ENCODE peak calls at places on chromosomes 5 and 9, in five cellular contexts. U is CD4-positive, alpha-beta memory T cell; Z is choroid plexus epithelial cell; H is cardiac fibroblast; O is epithelial cell of proximal tubule. C is an unnamed sample.

GRCh38 chr9:90112791-90113190 is 508.0 kb downstream of the GADD45G start:
- DNase-seq in Z (peak), H (no peak), O (no peak), U (no peak), C (no peak)

GRCh38 chr5:61254969-61255555 is 77.0 kb upstream of the ZSWIM6 start:
- DNase-seq in H (no peak), O (no peak), Z (no peak), U (no peak), C (no peak)

GRCh38 chr5:139141841-139142240 is 56.3 kb downstream of the SIL1 start:
- DNase-seq in Z (peak), U (no peak), O (peak), H (peak), C (peak)

GRCh38 chr9:83011611-83012010 is 51.3 kb downstream of the RASEF start:
- DNase-seq in Z (no peak), U (no peak), O (no peak), H (no peak), C (peak)

GRCh38 chr5:96144289-96144688 is 182.6 kb upstream of the ELL2 start:
- DNase-seq in U (no peak), Z (no peak), H (no peak), O (no peak), C (no peak)

GRCh38 chr5:18968966-18969365 is 1019.0 kb downstream of the CDH18 start:
- DNase-seq in U (no peak), Z (no peak), H (no peak), O (no peak), C (no peak)

GRCh38 chr9:124062172-124062571 is 50.6 kb downstream of the LHX2 start:
- DNase-seq in U (no peak), O (no peak), Z (no peak), H (no peak), C (no peak)

GRCh38 chr9:16687678-16688369 is 182.6 kb downstream of the BNC2 start:
- DNase-seq in O (no peak), Z (peak), H (peak), U (no peak), C (no peak)

GRCh38 chr5:29169851-29170250 is 2023.6 kb upstream of the CDH6 start:
- DNase-seq in O (no peak), Z (no peak), H (no peak), U (no peak), C (no peak)

GRCh38 chr9:76219555-76220151 is 174.6 kb downstream of the RFK start:
- DNase-seq in O (no peak), H (peak), Z (peak), U (no peak), C (peak)

GRCh38 chr5:120382813-120383212 is 81.3 kb upstream of the PRR16 start:
- DNase-seq in O (no peak), H (no peak), Z (peak), U (no peak), C (no peak)

GRCh38 chr5:81402180-81402930 is 8.4 kb upstream of the ACOT12 start:
- DNase-seq in H (no peak), Z (no peak), O (no peak), U (no peak), C (no peak)

GRCh38 chr5:9498541-9499497 is 47.1 kb downstream of the SEMA5A start:
- DNase-seq in Z (peak), U (no peak), O (no peak), H (peak), C (peak)

GRCh38 chr5:94498199-94498598 is 120.2 kb downstream of the KIAA0825 start:
- DNase-seq in Z (no peak), U (no peak), H (peak), O (no peak), C (no peak)

GRCh38 chr5:94505327-94506080 is 112.9 kb downstream of the KIAA0825 start:
- DNase-seq in H (peak), Z (peak), U (no peak), O (no peak), C (no peak)

GRCh38 chr5:94503677-94504076 is 114.7 kb downstream of the KIAA0825 start:
- DNase-seq in Z (no peak), H (no peak), O (no peak), U (no peak), C (no peak)

DNA sequence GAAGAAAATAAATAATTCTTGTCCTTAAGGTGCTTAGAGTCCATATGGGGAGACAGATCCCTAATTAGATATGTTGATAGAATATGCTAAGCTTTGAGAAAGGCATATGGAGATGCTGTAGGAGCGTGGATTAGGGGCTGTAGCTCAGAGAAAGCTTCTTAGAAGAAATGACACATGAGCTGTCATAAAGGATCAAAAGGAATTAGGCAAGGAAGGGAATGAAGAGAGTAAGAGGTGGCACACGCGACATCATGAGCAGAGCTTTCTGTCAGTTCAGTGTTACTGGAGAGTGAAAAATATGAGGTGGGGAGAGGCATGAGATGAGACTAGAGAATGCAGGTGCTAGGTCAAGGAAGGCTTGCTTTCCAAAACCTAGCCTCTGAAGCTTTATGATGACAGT is 118.6 kb downstream of the KIAA0825 start:
- DNase-seq in H (no peak), Z (no peak), U (no peak), O (no peak), C (no peak)
- H3K4me3 ChIP-seq in H (no peak), Z (no peak), U (no peak), O (no peak), C (no peak)

GRCh38 chr5:55991768-55992486 is 2.8 kb downstream of the IL6ST start:
- DNase-seq in H (peak), Z (peak), U (no peak), O (no peak), C (no peak)

GRCh38 chr5:55993013-55993412 is 1.8 kb downstream of the IL6ST start:
- DNase-seq in U (no peak), H (peak), O (no peak), Z (peak), C (no peak)

GRCh38 chr5:55989860-55990259 is 4.9 kb downstream of the IL6ST start:
- DNase-seq in Z (peak), O (no peak), H (no peak), U (no peak), C (no peak)

GRCh38 chr5:55986931-55987330 is 7.8 kb downstream of the IL6ST start:
- DNase-seq in H (no peak), O (no peak), Z (peak), U (no peak), C (no peak)

DNA sequence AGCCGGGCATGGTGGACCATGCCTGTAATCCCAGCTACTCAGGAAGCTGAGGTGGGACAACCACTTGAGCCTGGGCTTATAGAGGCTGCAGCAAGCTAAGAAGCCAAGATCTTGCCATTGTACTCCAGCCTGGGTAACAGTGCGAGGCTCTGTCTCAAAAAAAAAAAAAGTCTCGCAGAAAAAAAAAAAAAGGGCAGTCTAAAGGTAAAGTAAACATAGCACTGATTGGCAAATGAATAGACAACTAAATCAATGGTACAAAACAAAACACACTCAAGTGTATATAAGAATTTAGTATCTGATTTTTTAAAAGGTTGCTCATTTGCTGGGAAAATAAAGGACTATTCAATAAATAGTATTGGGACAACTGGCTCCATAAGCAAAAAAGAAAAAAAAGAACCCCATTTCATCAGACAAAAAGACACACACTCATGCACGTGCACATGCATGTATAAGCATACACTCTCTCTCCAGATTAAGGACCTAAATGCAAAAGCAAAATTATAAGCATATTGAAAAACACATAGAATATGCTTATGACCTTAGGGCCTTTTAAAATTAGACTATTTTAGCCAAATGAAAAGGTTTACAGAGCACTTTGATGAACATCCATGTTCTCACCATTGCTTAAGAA is 5.7 kb downstream of the IL6ST start:
- DNase-seq in H (no peak), Z (no peak), O (no peak), U (no peak), C (no peak)
- H3K4me3 ChIP-seq in H (no peak), Z (no peak), O (no peak), U (peak), C (no peak)

DNA sequence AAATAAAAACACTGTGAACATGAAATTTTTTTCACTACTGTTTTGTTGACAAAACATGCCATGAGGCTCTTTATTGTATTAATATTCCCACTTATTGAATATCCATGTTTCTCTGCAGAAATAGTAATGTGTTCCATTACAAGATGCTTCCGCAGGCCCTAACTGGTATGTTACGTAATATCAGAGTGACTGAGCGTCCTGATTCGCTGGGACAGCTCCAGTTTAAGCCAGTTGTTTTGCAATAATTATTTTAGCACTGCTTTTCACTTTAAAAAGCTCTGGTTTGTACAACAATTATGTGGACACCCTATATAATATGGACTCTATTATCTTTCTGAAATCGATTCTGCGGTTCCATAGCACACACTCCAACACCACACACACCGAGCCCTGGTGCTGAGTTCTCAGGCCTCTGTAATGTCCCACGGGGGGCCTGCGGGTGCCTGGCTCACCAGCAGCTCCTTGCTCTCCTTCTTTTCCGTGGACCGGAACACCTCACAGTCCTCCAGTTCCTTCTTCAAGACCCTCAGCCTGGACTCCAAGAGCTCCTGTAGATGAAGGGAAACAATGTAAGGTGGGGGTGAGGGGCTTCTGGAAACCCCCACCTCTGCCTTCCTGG is 1.8 kb downstream of the TRIM7 start:
- DNase-seq in O (no peak), H (peak), U (no peak), Z (peak), C (no peak)
- H3K4me3 ChIP-seq in O (peak), H (no peak), U (no peak), Z (no peak), C (no peak)

GRCh38 chr5:55985181-55985580 is 9.6 kb downstream of the IL6ST start:
- DNase-seq in O (no peak), H (no peak), U (no peak), Z (no peak), C (no peak)
- H3K4me3 ChIP-seq in O (no peak), H (no peak), U (no peak), Z (no peak), C (no peak)

GRCh38 chr5:24643255-24643654 is 1.5 kb downstream of the CDH10 start:
- DNase-seq in Z (no peak), O (no peak), H (no peak), U (no peak), C (no peak)

GRCh38 chr5:24642022-24642421 is 2.8 kb downstream of the CDH10 start:
- DNase-seq in U (no peak), H (peak), O (no peak), Z (peak), C (peak)

GRCh38 chr5:24643880-24644279 is 898 bp downstream of the CDH10 start:
- DNase-seq in U (no peak), H (no peak), O (no peak), Z (no peak), C (no peak)

GRCh38 chr5:24646915-24647314 is 2.1 kb upstream of the CDH10 start:
- DNase-seq in U (no peak), H (no peak), Z (no peak), O (no peak), C (no peak)

DNA sequence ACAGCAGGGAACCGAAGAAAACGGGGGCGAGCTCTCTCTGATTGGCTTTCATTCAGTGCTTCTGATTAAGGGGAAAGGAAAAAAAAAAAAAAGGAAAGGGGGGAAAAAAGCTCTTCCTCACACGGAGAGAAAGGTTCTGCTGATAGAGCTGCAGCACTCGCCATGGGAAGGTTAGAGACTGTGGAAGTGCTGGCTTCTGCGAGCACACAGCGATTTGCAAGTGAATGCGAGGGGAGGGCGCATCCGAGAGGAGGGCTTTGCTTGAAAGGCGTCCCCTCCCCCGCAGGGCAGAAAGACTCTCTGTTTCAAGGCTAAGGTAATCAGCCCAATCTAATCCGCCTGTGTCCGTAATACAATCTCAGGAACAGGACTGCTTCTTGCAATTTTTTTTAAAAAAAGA is at the start of gene CDH10:
- DNase-seq in Z (peak), H (peak), O (no peak), U (no peak), C (peak)
- H3K4me3 ChIP-seq in Z (no peak), H (peak), O (peak), U (no peak), C (peak)

GRCh38 chr5:133247881-133248642 is 196.2 kb downstream of the HSPA4 start:
- DNase-seq in Z (peak), O (no peak), H (peak), U (no peak), C (peak)
- H3K4me3 ChIP-seq in Z (no peak), O (no peak), H (no peak), U (no peak), C (no peak)

C was measured in astrocyte of the spinal cord.